ENCODE peak calls at places on chromosomes 16 and 17, in six cellular contexts. N is A549, R is HCT116, O is cardiac muscle cell, U is breast epithelium, Q is lower lobe of right lung. A is an unnamed sample. For H3K9me3, the result is how much of the 10 kb centered on the place peaks cover.

GRCh38 chr17:31696184-31696602 is 162.9 kb downstream of the COPRS start:
- DNase-seq in O (peak), R (no peak), Q (peak), U (peak), N (no peak), A (peak)

GRCh38 chr17:79809530-79810137 is 12.8 kb upstream of the CBX8 start:
- DNase-seq in R (no peak), Q (no peak), N (no peak), O (no peak), U (no peak), A (no peak)

GRCh38 chr16:15644306-15644961 is 1.5 kb upstream of the MARF1 start:
- DNase-seq in Q (no peak), R (peak), U (peak), O (no peak), N (peak), A (no peak)

GRCh38 chr17:58516644-58517377 is 2.4 kb upstream of the MTMR4 start:
- DNase-seq in R (no peak), O (no peak), N (no peak), U (no peak), Q (no peak), A (no peak)

GRCh38 chr17:8872705-8873426 is 5.4 kb upstream of the PIK3R6 start:
- DNase-seq in N (no peak), U (no peak), R (no peak), Q (no peak), O (no peak), A (no peak)

GRCh38 chr16:677306-678190 is 2.1 kb downstream of the RHBDL1 start:
- DNase-seq in O (no peak), Q (no peak), R (no peak), U (no peak), N (no peak), A (no peak)

GRCh38 chr17:22599322-22599721 is 907.0 kb downstream of the KCNJ18 start:
- DNase-seq in O (no peak), R (no peak), U (no peak), Q (no peak), N (no peak), A (no peak)

GRCh38 chr16:21162661-21163151 is 4.2 kb downstream of the LDAF1 start:
- DNase-seq in N (no peak), R (no peak), O (no peak), Q (no peak), U (no peak), A (peak)

GRCh38 chr16:22898874-22899348 is 84.9 kb downstream of the HS3ST2 start:
- DNase-seq in O (peak), U (peak), N (peak), R (peak), Q (peak), A (peak)

GRCh38 chr17:64402469-64402868 is 11.8 kb upstream of the PECAM1 start:
- DNase-seq in Q (no peak), R (no peak), U (no peak), O (no peak), N (no peak), A (no peak)
- TF ChIP-seq CTCF in Q (no peak), R (no peak), U (no peak), O (no peak), N (no peak), A (no peak)

DNA sequence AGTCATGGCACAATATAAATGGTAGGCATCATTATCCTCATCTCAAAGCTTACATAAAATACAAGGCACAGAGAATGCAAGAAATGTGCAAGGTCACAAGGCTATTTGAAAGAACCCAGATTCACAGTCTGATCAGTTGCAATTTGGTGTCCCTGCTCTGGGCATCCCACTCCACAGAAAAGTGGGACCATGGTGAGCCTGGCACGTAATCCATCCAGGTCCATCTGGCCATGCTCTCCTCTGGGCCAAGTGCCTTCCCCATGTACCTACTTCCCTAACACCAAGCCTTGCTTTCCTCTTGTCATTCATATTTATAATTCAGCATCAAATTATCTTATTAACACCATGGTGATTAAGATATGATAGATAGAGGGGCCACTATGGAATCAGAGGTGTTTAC is 390.0 kb downstream of the CDH11 start:
- DNase-seq in Q (no peak), N (no peak), R (no peak), U (no peak), O (no peak), A (no peak)
- H3K9me3 ChIP-seq in Q (under half), N (under half), R (under half), U (under half), O (under half), A (under half)

GRCh38 chr16:49528564-49529150 is 155.1 kb downstream of the C16orf78 start:
- DNase-seq in U (no peak), R (no peak), O (peak), Q (no peak), N (no peak), A (no peak)
- H3K4me3 ChIP-seq in U (peak), R (no peak), O (no peak), Q (peak), N (no peak), A (no peak)

GRCh38 chr16:2046889-2047329 is 725 bp downstream of the NTHL1 start:
- DNase-seq in Q (no peak), U (no peak), O (no peak), N (no peak), R (no peak), A (no peak)
- TF ChIP-seq CTCF in Q (no peak), U (no peak), O (no peak), N (no peak), R (no peak), A (no peak)

DNA sequence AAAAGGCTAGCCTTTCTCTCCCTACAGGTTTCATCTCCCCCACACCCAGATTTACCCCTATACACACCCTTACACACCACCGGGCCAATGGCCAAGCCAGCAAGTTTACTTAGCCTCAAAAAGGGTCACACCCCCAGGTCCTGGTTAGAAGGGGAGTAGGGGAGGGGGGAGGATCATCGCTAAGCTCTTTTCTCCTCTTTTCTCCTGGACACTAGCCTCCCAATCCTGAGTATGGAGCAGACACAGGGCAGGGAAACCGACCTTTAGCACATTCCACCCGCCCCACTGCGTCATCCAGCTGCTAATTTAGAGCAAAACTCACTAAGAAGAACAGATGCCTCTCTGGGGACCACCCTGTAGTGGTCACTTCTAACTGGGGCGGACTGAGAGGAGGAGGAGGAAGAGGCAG is 4.4 kb downstream of the ACLY start:
- DNase-seq in N (peak), O (no peak), R (no peak), U (no peak), Q (no peak), A (peak)
- H3K9me3 ChIP-seq in N (under half), O (under half), R (under half), U (under half), Q (under half), A (under half)

GRCh38 chr16:86300746-86301480 is 209.4 kb upstream of the FOXF1 start:
- DNase-seq in N (no peak), U (no peak), R (no peak), O (peak), Q (no peak), A (no peak)
- H3K4me3 ChIP-seq in N (no peak), U (no peak), R (no peak), O (peak), Q (peak), A (no peak)

GRCh38 chr17:48068491-48068961 is 20.4 kb downstream of the NFE2L1 start:
- DNase-seq in N (peak), O (no peak), R (no peak), Q (no peak), U (no peak), A (no peak)
- TF ChIP-seq CTCF in N (no peak), O (peak), R (peak), Q (peak), U (peak), A (no peak)

GRCh38 chr16:10741844-10742243 is 1.8 kb upstream of the NUBP1 start:
- DNase-seq in O (no peak), R (no peak), U (no peak), N (no peak), Q (no peak), A (peak)

GRCh38 chr16:10743227-10743609 is 424 bp upstream of the NUBP1 start:
- DNase-seq in R (no peak), O (no peak), U (no peak), N (no peak), Q (no peak), A (no peak)

GRCh38 chr16:10740000-10740844 is 3.4 kb upstream of the NUBP1 start:
- DNase-seq in O (no peak), N (no peak), U (no peak), R (no peak), Q (no peak), A (no peak)

GRCh38 chr16:10738231-10739077 is 5.2 kb upstream of the NUBP1 start:
- DNase-seq in R (peak), O (no peak), N (peak), Q (peak), U (no peak), A (peak)

DNA sequence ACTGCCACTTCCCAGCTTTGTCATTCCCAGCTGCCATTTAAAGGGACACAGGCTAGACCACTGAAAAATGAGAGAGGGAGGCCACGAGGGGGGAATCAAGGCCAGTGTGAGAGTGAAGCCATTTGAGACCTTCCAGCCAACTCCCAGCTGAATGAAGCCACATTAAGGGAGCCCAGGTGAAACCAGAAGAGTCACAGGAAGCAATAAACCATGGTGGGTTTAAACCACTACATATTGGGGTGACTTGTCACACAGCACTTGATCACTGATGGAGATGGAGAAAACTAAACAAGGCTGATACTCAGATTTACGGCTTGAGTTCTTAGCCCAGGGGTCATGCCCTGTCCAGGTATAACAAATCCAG is 2.8 kb upstream of the NUBP1 start:
- DNase-seq in U (no peak), R (no peak), N (no peak), O (no peak), Q (no peak), A (no peak)
- H3K9me3 ChIP-seq in U (under half), R (under half), N (under half), O (under half), Q (under half), A (under half)

GRCh38 chr16:3004781-3005284 is 7.9 kb upstream of the CLDN9 start:
- DNase-seq in U (no peak), N (no peak), R (no peak), O (peak), Q (no peak), A (peak)

GRCh38 chr16:3000540-3000939 is 12.2 kb upstream of the CLDN9 start:
- DNase-seq in Q (no peak), U (no peak), N (no peak), R (no peak), O (no peak), A (no peak)

GRCh38 chr16:3001316-3001715 is 11.4 kb upstream of the CLDN9 start:
- DNase-seq in R (no peak), Q (no peak), O (no peak), N (no peak), U (no peak), A (no peak)

GRCh38 chr16:3004319-3004718 is 8.4 kb upstream of the CLDN9 start:
- DNase-seq in Q (no peak), O (peak), R (no peak), U (no peak), N (no peak), A (no peak)

GRCh38 chr16:3003582-3004270 is 9.0 kb upstream of the CLDN9 start:
- DNase-seq in U (peak), N (peak), O (peak), R (peak), Q (peak), A (peak)
- H3K4me3 ChIP-seq in U (peak), N (peak), O (no peak), R (no peak), Q (peak), A (no peak)